ENCODE peak calls at places on chromosome 20, in six cellular contexts. W is H9, L is mesenchymal stem cell, D is IMR-90, Q is H1, M is neuronal stem cell. G is an unnamed sample.
A peak's percentile ranks its signal among the peaks of the same experiment; 100 is the strongest.

GRCh38 chr20:25695532-25696383 is 895 bp downstream of the ZNF337 start:
- DNase-seq in W (no peak), L (no peak), D (no peak), Q (no peak), M (peak; percentile 12), G (no peak)

GRCh38 chr20:59400666-59401065 is 100.3 kb downstream of the EDN3 start:
- DNase-seq in W (no peak), L (no peak), D (no peak), Q (no peak), M (no peak), G (no peak)

GRCh38 chr20:54179946-54180345 is 6.2 kb upstream of the CYP24A1 start:
- DNase-seq in W (no peak), L (no peak), D (no peak), Q (no peak), M (no peak), G (no peak)

GRCh38 chr20:36591854-36592641 is 13.5 kb upstream of the RAB5IF start:
- DNase-seq in W (peak; percentile 54), L (peak; percentile 59), D (peak; percentile 51), Q (no peak), M (no peak), G (peak; percentile 58)

GRCh38 chr20:57198359-57199072 is 67.9 kb downstream of the BMP7 start:
- DNase-seq in W (no peak), L (peak; percentile 11), D (no peak), Q (no peak), M (peak; percentile 39), G (no peak)

GRCh38 chr20:32622585-32623468 is 37.7 kb upstream of the NOL4L start:
- DNase-seq in W (no peak), L (no peak), D (no peak), Q (no peak), M (no peak), G (no peak)

GRCh38 chr20:5845686-5846651 is 95.8 kb downstream of the SHLD1 start:
- DNase-seq in W (no peak), L (peak; percentile 95), D (peak; percentile 45), Q (no peak), M (no peak), G (no peak)

GRCh38 chr20:2871555-2872303 is 1.6 kb upstream of the PTPRA start:
- DNase-seq in W (no peak), L (peak; percentile 16), D (no peak), Q (peak; percentile 52), M (no peak), G (no peak)

GRCh38 chr20:5270608-5271007 is 46.1 kb downstream of the PROKR2 start:
- DNase-seq in W (peak; percentile 64), L (no peak), D (no peak), Q (no peak), M (peak; percentile 15), G (no peak)

GRCh38 chr20:24370249-24370648 is 99.2 kb upstream of the SYNDIG1 start:
- DNase-seq in W (no peak), L (no peak), D (no peak), Q (no peak), M (no peak), G (no peak)

GRCh38 chr20:23146857-23147256 is 60.7 kb upstream of the CD93 start:
- DNase-seq in W (no peak), L (no peak), D (no peak), Q (no peak), M (no peak), G (no peak)

GRCh38 chr20:39155996-39156395 is 193.9 kb downstream of the DHX35 start:
- DNase-seq in W (no peak), L (no peak), D (no peak), Q (no peak), M (no peak), G (no peak)

GRCh38 chr20:19992996-19993908 is 23.9 kb upstream of the NAA20 start:
- DNase-seq in W (peak; percentile 76), L (peak; percentile 90), D (peak; percentile 91), Q (no peak), M (no peak), G (peak; percentile 56)

GRCh38 chr20:23305098-23305497 is 45.5 kb upstream of the NXT1 start:
- DNase-seq in W (no peak), L (peak; percentile 52), D (no peak), Q (no peak), M (no peak), G (no peak)

GRCh38 chr20:38125157-38126056 is 39.7 kb downstream of the TGM2 start:
- DNase-seq in W (no peak), L (no peak), D (peak; percentile 58), Q (peak; percentile 48), M (no peak), G (no peak)

GRCh38 chr20:59805266-59805665 is 128.2 kb downstream of the SYCP2 start:
- DNase-seq in W (peak; percentile 8), L (no peak), D (no peak), Q (peak; percentile 24), M (no peak), G (no peak)

GRCh38 chr20:16472045-16472872 is 101.0 kb downstream of the KIF16B start:
- DNase-seq in W (no peak), L (peak; percentile 21), D (peak; percentile 45), Q (no peak), M (no peak), G (peak; percentile 65)

GRCh38 chr20:36988494-36988966 is 37.0 kb upstream of the SAMHD1 start:
- DNase-seq in W (no peak), L (no peak), D (peak; percentile 58), Q (no peak), M (no peak), G (no peak)

GRCh38 chr20:62058941-62059340 is 6.7 kb downstream of the TAF4 start:
- DNase-seq in W (no peak), L (no peak), D (no peak), Q (no peak), M (no peak), G (no peak)

GRCh38 chr20:62056377-62056776 is 9.3 kb downstream of the TAF4 start:
- DNase-seq in W (no peak), L (no peak), D (no peak), Q (no peak), M (no peak), G (no peak)

GRCh38 chr20:62055106-62055861 is 10.4 kb downstream of the TAF4 start:
- DNase-seq in W (no peak), L (no peak), D (no peak), Q (no peak), M (no peak), G (no peak)

GRCh38 chr20:62054451-62054953 is 11.2 kb downstream of the TAF4 start:
- DNase-seq in W (no peak), L (no peak), D (no peak), Q (peak; percentile 31), M (no peak), G (no peak)

DNA sequence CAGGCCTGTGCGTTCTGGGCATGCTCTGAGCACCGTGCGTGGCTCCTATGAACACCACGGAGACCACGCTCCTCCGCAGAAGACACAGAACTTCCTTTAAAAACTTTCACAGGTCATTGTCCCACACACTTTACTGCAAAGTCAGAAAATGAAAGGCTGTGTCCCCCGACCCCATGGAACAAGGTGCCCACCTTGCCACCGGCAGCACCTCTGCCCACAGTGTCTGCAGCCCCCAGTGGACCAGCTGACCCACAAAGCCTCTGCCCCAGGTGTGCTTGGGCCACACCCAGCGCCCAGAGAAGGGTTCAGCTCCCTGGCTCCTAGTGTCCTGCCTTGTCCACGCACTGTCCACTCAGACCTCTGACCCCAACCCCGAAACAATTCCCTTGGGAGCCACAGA is 8.7 kb downstream of the TAF4 start:
- DNase-seq in W (no peak), L (no peak), D (no peak), Q (no peak), M (no peak), G (no peak)
- H3K14ac ChIP-seq in W (no peak overlapping the region), L (no peak overlapping the region), D (no peak overlapping the region), Q (no peak overlapping the region), M (no peak overlapping the region), G (no peak overlapping the region)

DNA sequence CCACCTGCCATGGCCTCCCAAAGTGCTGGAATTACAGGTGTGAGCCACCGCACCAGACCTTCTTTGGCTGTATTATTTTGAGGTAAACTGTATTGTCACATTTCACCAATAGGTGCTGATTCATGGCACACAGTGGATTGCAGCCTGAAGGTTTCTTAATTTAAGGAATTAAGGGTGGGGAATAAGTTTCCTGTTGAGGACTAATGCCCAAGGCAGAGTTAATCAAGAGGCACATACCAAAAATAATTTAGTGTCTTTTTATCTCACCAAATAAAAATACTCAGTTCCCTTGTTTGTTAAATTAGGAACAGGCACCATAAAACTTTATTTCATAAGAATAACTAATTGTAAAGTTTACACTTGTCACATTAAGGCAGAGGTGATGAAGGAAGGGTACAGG is 103.7 kb downstream of the SLX4IP start:
- DNase-seq in W (no peak), L (no peak), D (no peak), Q (no peak), M (no peak), G (no peak)
- H3K14ac ChIP-seq in W (no peak overlapping the region), L (no peak overlapping the region), D (no peak overlapping the region), Q (no peak overlapping the region), M (no peak overlapping the region), G (no peak overlapping the region)

GRCh38 chr20:50269111-50270033 is 78.7 kb downstream of the CEBPB start:
- DNase-seq in W (no peak), L (no peak), D (no peak), Q (no peak), M (no peak), G (peak; percentile 80)
- H3K14ac ChIP-seq in W (no peak overlapping the region), L (no peak overlapping the region), D (no peak overlapping the region), Q (no peak overlapping the region), M (peak overlapping the region; percentile 43), G (no peak overlapping the region)

GRCh38 chr20:44131704-44132103 is 55.3 kb downstream of the JPH2 start:
- DNase-seq in W (no peak), L (no peak), D (no peak), Q (no peak), M (no peak), G (no peak)
- H3K14ac ChIP-seq in W (no peak overlapping the region), L (no peak overlapping the region), D (no peak overlapping the region), Q (no peak overlapping the region), M (no peak overlapping the region), G (no peak overlapping the region)

G was measured in trophoblast cell.